ENCODE peak calls at places on chromosomes 1 and 21, in seven cellular contexts. One of them, this sample, is unnamed. For H3K79me1, the result is how much of the 10 kb centered on the place peaks cover.

GRCh38 chr1:46735708-46736324 is 16.9 kb upstream of the EFCAB14 start:
- DNase-seq in IMR-90: peak
- DNase-seq in H1: peak
- DNase-seq in neuronal stem cell: peak
- DNase-seq in H9: peak
- DNase-seq in mesendoderm: peak
- DNase-seq in trophoblast cell: peak
- DNase-seq in this sample: peak

GRCh38 chr1:172146149-172146850 is 274.2 kb upstream of the C1orf105 start:
- DNase-seq in IMR-90: peak
- DNase-seq in H1: no peak
- DNase-seq in neuronal stem cell: no peak
- DNase-seq in H9: no peak
- DNase-seq in mesendoderm: no peak
- DNase-seq in trophoblast cell: no peak
- DNase-seq in this sample: peak

GRCh38 chr21:39453571-39454179 is 1.9 kb downstream of the SH3BGR start:
- DNase-seq in IMR-90: no peak
- DNase-seq in H1: no peak
- DNase-seq in neuronal stem cell: no peak
- DNase-seq in H9: no peak
- DNase-seq in mesendoderm: no peak
- DNase-seq in trophoblast cell: no peak
- DNase-seq in this sample: no peak

GRCh38 chr21:31593161-31593560 is 66.3 kb upstream of the SOD1 start:
- DNase-seq in IMR-90: no peak
- DNase-seq in H1: no peak
- DNase-seq in neuronal stem cell: no peak
- DNase-seq in H9: no peak
- DNase-seq in mesendoderm: no peak
- DNase-seq in trophoblast cell: no peak
- DNase-seq in this sample: no peak

GRCh38 chr1:59057211-59057694 is 239.6 kb upstream of the FGGY start:
- DNase-seq in IMR-90: peak
- DNase-seq in H1: no peak
- DNase-seq in neuronal stem cell: no peak
- DNase-seq in H9: no peak
- DNase-seq in mesendoderm: peak
- DNase-seq in trophoblast cell: peak
- DNase-seq in this sample: peak

GRCh38 chr1:58755468-58755872 is 28.4 kb downstream of the JUN start:
- DNase-seq in IMR-90: peak
- DNase-seq in H1: no peak
- DNase-seq in neuronal stem cell: no peak
- DNase-seq in H9: no peak
- DNase-seq in mesendoderm: peak
- DNase-seq in trophoblast cell: peak
- DNase-seq in this sample: peak

GRCh38 chr1:31663622-31664452 is 19.2 kb upstream of the PEF1 start:
- DNase-seq in IMR-90: peak
- DNase-seq in H1: peak
- DNase-seq in neuronal stem cell: peak
- DNase-seq in H9: peak
- DNase-seq in mesendoderm: peak
- DNase-seq in trophoblast cell: peak
- DNase-seq in this sample: peak

GRCh38 chr1:18572022-18572920 is 58.4 kb upstream of the PAX7 start:
- DNase-seq in IMR-90: no peak
- DNase-seq in H1: no peak
- DNase-seq in neuronal stem cell: no peak
- DNase-seq in H9: no peak
- DNase-seq in mesendoderm: peak
- DNase-seq in trophoblast cell: no peak
- DNase-seq in this sample: no peak

GRCh38 chr1:228374711-228375577 is 31.7 kb downstream of the TRIM11 start:
- DNase-seq in IMR-90: peak
- DNase-seq in H1: no peak
- DNase-seq in neuronal stem cell: no peak
- DNase-seq in H9: no peak
- DNase-seq in mesendoderm: no peak
- DNase-seq in trophoblast cell: no peak
- DNase-seq in this sample: no peak

GRCh38 chr21:29849735-29850176 is 90.0 kb downstream of the GRIK1 start:
- DNase-seq in IMR-90: peak
- DNase-seq in H1: peak
- DNase-seq in neuronal stem cell: peak
- DNase-seq in H9: peak
- DNase-seq in mesendoderm: peak
- DNase-seq in trophoblast cell: peak
- DNase-seq in this sample: peak

GRCh38 chr1:210527091-210527490 is 198.4 kb downstream of the HHAT start:
- DNase-seq in IMR-90: peak
- DNase-seq in H1: no peak
- DNase-seq in neuronal stem cell: no peak
- DNase-seq in H9: no peak
- DNase-seq in mesendoderm: no peak
- DNase-seq in trophoblast cell: no peak
- DNase-seq in this sample: no peak

GRCh38 chr1:59062743-59063142 is 234.2 kb upstream of the FGGY start:
- DNase-seq in IMR-90: peak
- DNase-seq in H1: no peak
- DNase-seq in neuronal stem cell: no peak
- DNase-seq in H9: no peak
- DNase-seq in mesendoderm: peak
- DNase-seq in trophoblast cell: peak
- DNase-seq in this sample: peak

GRCh38 chr1:109425902-109426277 is 358 bp downstream of the PSMA5 start:
- DNase-seq in IMR-90: peak
- DNase-seq in H1: no peak
- DNase-seq in neuronal stem cell: no peak
- DNase-seq in H9: no peak
- DNase-seq in mesendoderm: peak
- DNase-seq in trophoblast cell: peak
- DNase-seq in this sample: peak

GRCh38 chr1:151762941-151763921 is at the start of gene MRPL9:
- DNase-seq in IMR-90: peak
- DNase-seq in H1: peak
- DNase-seq in neuronal stem cell: peak
- DNase-seq in H9: peak
- DNase-seq in mesendoderm: peak
- DNase-seq in trophoblast cell: peak
- DNase-seq in this sample: peak

GRCh38 chr1:203177471-203178039 is 1.9 kb upstream of the MYBPH start:
- DNase-seq in IMR-90: peak
- DNase-seq in H1: no peak
- DNase-seq in neuronal stem cell: no peak
- DNase-seq in H9: no peak
- DNase-seq in mesendoderm: peak
- DNase-seq in trophoblast cell: no peak
- DNase-seq in this sample: peak

GRCh38 chr1:155884028-155884950 is 24.9 kb downstream of the SYT11 start:
- DNase-seq in IMR-90: peak
- DNase-seq in H1: no peak
- DNase-seq in neuronal stem cell: no peak
- DNase-seq in H9: no peak
- DNase-seq in mesendoderm: no peak
- DNase-seq in trophoblast cell: no peak
- DNase-seq in this sample: peak

DNA sequence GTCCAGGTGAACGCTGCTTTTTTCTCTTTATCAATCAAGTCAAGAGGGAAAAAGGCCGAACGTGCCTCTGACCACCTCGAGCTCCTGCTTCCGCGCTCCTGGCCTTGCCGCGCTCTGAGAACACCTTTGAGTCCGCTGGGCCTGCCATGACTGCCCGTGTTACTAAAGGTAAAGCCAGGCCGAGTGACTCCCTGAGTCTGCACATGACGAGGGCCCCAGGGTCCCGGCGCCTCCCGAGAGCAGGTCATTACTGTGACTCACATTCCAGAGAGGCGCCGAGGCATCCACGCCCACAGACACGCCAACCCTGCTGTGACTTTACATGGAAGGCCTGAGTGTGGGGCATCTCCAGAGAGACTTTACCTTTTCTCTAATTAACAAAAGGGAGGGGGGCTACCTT is 11.1 kb downstream of the POFUT2 start:
- DNase-seq in IMR-90: no peak
- DNase-seq in H1: no peak
- DNase-seq in neuronal stem cell: no peak
- DNase-seq in H9: peak
- DNase-seq in mesendoderm: no peak
- DNase-seq in trophoblast cell: no peak
- DNase-seq in this sample: no peak
- H3K79me1 ChIP-seq in IMR-90: half or more
- H3K79me1 ChIP-seq in H1: under half
- H3K79me1 ChIP-seq in neuronal stem cell: under half
- H3K79me1 ChIP-seq in H9: under half
- H3K79me1 ChIP-seq in mesendoderm: under half
- H3K79me1 ChIP-seq in trophoblast cell: under half
- H3K79me1 ChIP-seq in this sample: under half

DNA sequence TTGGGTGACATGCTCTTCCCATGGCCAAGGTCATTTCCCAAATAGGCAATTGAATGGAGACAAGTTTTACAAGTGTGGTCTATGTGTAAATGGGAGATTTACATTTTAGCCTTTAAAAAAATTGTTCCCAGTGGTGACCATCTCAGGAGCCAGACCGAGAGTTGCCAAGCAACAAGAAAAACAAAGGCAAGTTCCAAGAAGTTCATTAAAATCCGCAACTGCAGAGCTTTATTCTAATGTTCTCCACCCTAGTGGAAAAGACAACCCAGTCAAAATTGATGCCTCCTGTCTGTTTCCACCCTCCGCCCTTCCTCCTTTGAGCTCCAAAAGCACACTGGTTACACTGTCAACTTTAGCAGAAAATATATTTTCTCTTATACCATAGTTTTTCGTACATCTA is 33.2 kb upstream of the CD55 start:
- DNase-seq in IMR-90: no peak
- DNase-seq in H1: no peak
- DNase-seq in neuronal stem cell: no peak
- DNase-seq in H9: no peak
- DNase-seq in mesendoderm: peak
- DNase-seq in trophoblast cell: peak
- DNase-seq in this sample: no peak
- H3K79me1 ChIP-seq in IMR-90: under half
- H3K79me1 ChIP-seq in H1: under half
- H3K79me1 ChIP-seq in neuronal stem cell: under half
- H3K79me1 ChIP-seq in H9: under half
- H3K79me1 ChIP-seq in mesendoderm: under half
- H3K79me1 ChIP-seq in trophoblast cell: under half
- H3K79me1 ChIP-seq in this sample: under half

GRCh38 chr21:25953659-25954058 is 216.9 kb downstream of the APP start:
- DNase-seq in IMR-90: no peak
- DNase-seq in H1: no peak
- DNase-seq in neuronal stem cell: no peak
- DNase-seq in H9: no peak
- DNase-seq in mesendoderm: no peak
- DNase-seq in trophoblast cell: no peak
- DNase-seq in this sample: no peak
- H3K79me1 ChIP-seq in IMR-90: under half
- H3K79me1 ChIP-seq in H1: under half
- H3K79me1 ChIP-seq in neuronal stem cell: under half
- H3K79me1 ChIP-seq in H9: under half
- H3K79me1 ChIP-seq in mesendoderm: under half
- H3K79me1 ChIP-seq in trophoblast cell: under half
- H3K79me1 ChIP-seq in this sample: under half

GRCh38 chr1:20850021-20850420 is 62.9 kb upstream of the HP1BP3 start:
- DNase-seq in IMR-90: no peak
- DNase-seq in H1: no peak
- DNase-seq in neuronal stem cell: no peak
- DNase-seq in H9: no peak
- DNase-seq in mesendoderm: no peak
- DNase-seq in trophoblast cell: no peak
- DNase-seq in this sample: no peak
- H3K79me1 ChIP-seq in IMR-90: under half
- H3K79me1 ChIP-seq in H1: under half
- H3K79me1 ChIP-seq in neuronal stem cell: under half
- H3K79me1 ChIP-seq in H9: under half
- H3K79me1 ChIP-seq in mesendoderm: under half
- H3K79me1 ChIP-seq in trophoblast cell: under half
- H3K79me1 ChIP-seq in this sample: under half

DNA sequence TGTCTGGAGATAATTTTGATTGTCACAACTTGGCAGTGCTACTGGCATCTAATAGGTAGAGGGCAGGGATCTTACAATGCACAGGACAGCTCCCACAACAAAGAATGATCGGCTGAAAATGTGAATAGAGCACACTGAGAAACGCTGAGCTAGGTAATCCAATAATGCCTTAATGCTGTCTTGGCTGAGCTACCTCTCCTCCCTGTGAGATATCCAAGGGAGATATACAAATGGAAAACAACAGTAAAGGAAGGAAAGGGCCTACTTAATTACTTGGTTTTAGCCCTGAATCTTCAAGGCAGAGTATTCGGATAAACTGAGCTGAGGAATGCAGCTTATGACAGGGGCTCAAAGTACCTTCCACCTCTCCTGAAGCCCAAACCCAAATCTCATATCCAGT is 2.9 kb downstream of the DNASE2B start:
- DNase-seq in IMR-90: no peak
- DNase-seq in H1: no peak
- DNase-seq in neuronal stem cell: no peak
- DNase-seq in H9: no peak
- DNase-seq in mesendoderm: no peak
- DNase-seq in trophoblast cell: no peak
- DNase-seq in this sample: no peak
- H3K79me1 ChIP-seq in IMR-90: under half
- H3K79me1 ChIP-seq in H1: under half
- H3K79me1 ChIP-seq in neuronal stem cell: under half
- H3K79me1 ChIP-seq in H9: under half
- H3K79me1 ChIP-seq in mesendoderm: under half
- H3K79me1 ChIP-seq in trophoblast cell: under half
- H3K79me1 ChIP-seq in this sample: under half

GRCh38 chr1:189434461-189434860 is 1043.2 kb downstream of the BRINP3 start:
- DNase-seq in IMR-90: peak
- DNase-seq in H1: no peak
- DNase-seq in neuronal stem cell: no peak
- DNase-seq in H9: no peak
- DNase-seq in mesendoderm: no peak
- DNase-seq in trophoblast cell: no peak
- DNase-seq in this sample: no peak
- H3K79me1 ChIP-seq in IMR-90: under half
- H3K79me1 ChIP-seq in H1: under half
- H3K79me1 ChIP-seq in neuronal stem cell: under half
- H3K79me1 ChIP-seq in H9: under half
- H3K79me1 ChIP-seq in mesendoderm: under half
- H3K79me1 ChIP-seq in trophoblast cell: under half
- H3K79me1 ChIP-seq in this sample: under half

This sample was measured in mesenchymal stem cell.